ENCODE peak calls at places on chromosomes 7 and 10, in six cellular contexts. D is tibial nerve; G is CD8-positive, alpha-beta memory T cell; P is adrenal gland; W is foreskin fibroblast; X is mammary epithelial cell. F is an unnamed sample.

GRCh38 chr10:43233601-43234430 is 33.0 kb downstream of the RASGEF1A start:
- DNase-seq in W (no peak), P (peak; percentile 9), D (no peak), X (no peak), G (no peak), F (no peak)

GRCh38 chr7:77727936-77728701 is 31.9 kb downstream of the RSBN1L start:
- DNase-seq in W (peak; percentile 57), D (no peak), G (no peak), P (no peak), X (no peak), F (peak; percentile 51)

GRCh38 chr7:32102432-32102851 is 32.2 kb upstream of the PDE1C start:
- DNase-seq in G (no peak), X (no peak), D (no peak), W (no peak), P (no peak), F (no peak)

GRCh38 chr10:11533328-11533781 is 78.1 kb downstream of the USP6NL start:
- DNase-seq in D (no peak), G (no peak), P (no peak), W (peak; percentile 83), X (peak; percentile 38), F (peak; percentile 36)

GRCh38 chr7:54596747-54597146 is 54.6 kb downstream of the VSTM2A start:
- DNase-seq in W (no peak), G (no peak), X (no peak), D (no peak), P (no peak), F (no peak)

GRCh38 chr10:90175161-90175681 is 473.8 kb downstream of the KIF20B start:
- DNase-seq in W (peak; percentile 70), G (no peak), P (no peak), X (peak; percentile 87), D (no peak), F (no peak)

GRCh38 chr7:128116740-128117139 is 85.5 kb upstream of the LRRC4 start:
- DNase-seq in G (no peak), W (no peak), X (no peak), P (no peak), D (no peak), F (no peak)

GRCh38 chr7:39153647-39154046 is 175.9 kb downstream of the POU6F2 start:
- DNase-seq in P (no peak), D (no peak), W (no peak), X (no peak), G (no peak), F (no peak)

GRCh38 chr10:97109562-97109961 is 76.2 kb downstream of the SLIT1 start:
- DNase-seq in G (no peak), D (no peak), W (no peak), X (no peak), P (no peak), F (no peak)

GRCh38 chr7:24827027-24827426 is 69.8 kb upstream of the GSDME start:
- DNase-seq in W (no peak), G (no peak), P (no peak), D (no peak), X (peak; percentile 50), F (no peak)

GRCh38 chr7:47580175-47580701 is 1.7 kb downstream of the TNS3 start:
- DNase-seq in P (peak; percentile 59), W (peak; percentile 65), X (no peak), D (no peak), G (no peak), F (no peak)

GRCh38 chr10:124562425-124563060 is 100.9 kb downstream of the LHPP start:
- DNase-seq in D (no peak), G (no peak), P (no peak), W (peak; percentile 36), X (peak; percentile 75), F (no peak)

GRCh38 chr7:150325110-150325611 is 1.8 kb upstream of the ACTR3C start:
- DNase-seq in X (no peak), P (no peak), G (no peak), W (no peak), D (no peak), F (no peak)

GRCh38 chr7:150325901-150326300 is 2.6 kb upstream of the ACTR3C start:
- DNase-seq in W (no peak), P (no peak), D (no peak), G (no peak), X (no peak), F (no peak)

GRCh38 chr7:150322833-150323681 is at the start of the genes ACTR3C and LRRC61:
- DNase-seq in X (peak; percentile 27), G (peak; percentile 44), P (peak; percentile 59), W (no peak), D (no peak), F (no peak)

GRCh38 chr7:150323682-150324365 is 479 bp upstream of the ACTR3C start:
- DNase-seq in P (no peak), X (no peak), D (no peak), G (no peak), W (no peak), F (no peak)

GRCh38 chr7:150324366-150324961 is 1.1 kb upstream of the ACTR3C start:
- DNase-seq in D (no peak), P (no peak), G (no peak), W (no peak), X (no peak), F (no peak)
- H3K4me3 ChIP-seq in D (peak overlapping the region; percentile 77), P (peak overlapping the region; percentile 88), G (peak overlapping the region; percentile 64), W (no peak overlapping the region), X (no peak overlapping the region), F (peak overlapping the region; percentile 42)

DNA sequence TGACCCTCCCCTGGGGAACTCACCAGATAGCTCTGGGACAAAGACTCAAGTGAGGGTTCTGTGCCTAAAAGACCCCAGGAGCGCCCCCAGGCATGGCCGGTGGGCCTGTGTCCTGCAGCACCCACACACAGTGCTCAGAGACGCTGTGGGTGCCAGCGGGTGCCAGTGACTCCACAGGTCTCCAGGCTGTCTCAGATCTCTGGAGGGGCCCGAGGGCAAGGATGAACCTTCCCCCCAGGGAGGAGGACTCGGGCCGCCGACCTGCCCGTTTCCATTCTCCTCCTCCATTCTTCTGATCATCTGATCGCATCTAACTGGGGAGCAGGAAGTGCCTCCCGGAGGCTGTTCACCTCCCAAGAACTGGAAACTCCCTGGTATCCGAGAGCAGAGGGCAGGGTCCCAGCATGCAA is 980 bp downstream of the ADAM8 start:
- DNase-seq in X (no peak), P (no peak), G (no peak), D (no peak), W (peak; percentile 28), F (no peak)
- H3K4me3 ChIP-seq in X (no peak overlapping the region), P (no peak overlapping the region), G (peak overlapping the region; percentile 88), D (peak overlapping the region; percentile 31), W (no peak overlapping the region), F (peak overlapping the region; percentile 1)

GRCh38 chr10:52314007-52314821 is at the start of gene DKK1:
- DNase-seq in X (peak; percentile 87), W (peak; percentile 94), P (peak; percentile 23), G (no peak), D (peak; percentile 37), F (no peak)
- H3K4me3 ChIP-seq in X (peak within 1 kb of the TSS; percentile 91), W (peak within 1 kb of the TSS; percentile 71), P (peak within 1 kb of the TSS; percentile 69), G (no peak within 1 kb of the TSS), D (peak within 1 kb of the TSS; percentile 53), F (peak within 1 kb of the TSS; percentile 77)

GRCh38 chr7:71131753-71132520 is at the start of gene GALNT17:
- DNase-seq in W (peak; percentile 1), X (peak; percentile 6), P (no peak), D (no peak), G (no peak), F (no peak)
- H3K4me3 ChIP-seq in W (no peak within 1 kb of the TSS), X (no peak within 1 kb of the TSS), P (peak within 1 kb of the TSS; percentile 55), D (peak within 1 kb of the TSS; percentile 72), G (no peak within 1 kb of the TSS), F (no peak within 1 kb of the TSS)

DNA sequence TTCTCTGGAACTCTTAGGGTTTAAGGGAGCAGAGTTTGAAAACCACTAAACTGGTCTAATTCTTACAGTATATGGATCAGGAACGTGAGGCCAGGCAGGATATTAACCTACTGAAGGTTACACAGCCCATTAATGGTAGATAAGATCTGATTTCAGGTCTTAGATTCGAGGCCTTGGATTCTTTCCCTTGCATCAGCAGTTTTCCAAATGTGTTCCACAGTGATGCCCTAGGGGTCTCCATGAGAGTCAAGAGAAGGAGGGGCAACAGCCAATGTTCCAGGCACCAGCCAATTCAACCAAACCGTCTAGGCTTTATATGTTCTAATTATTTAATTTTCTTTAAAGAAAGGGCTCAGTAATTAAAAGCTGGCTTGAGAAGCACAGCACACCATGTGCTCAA is 210.5 kb downstream of the RELN start:
- DNase-seq in G (no peak), P (no peak), W (no peak), D (no peak), X (no peak), F (no peak)
- H3K4me3 ChIP-seq in G (no peak overlapping the region), P (no peak overlapping the region), W (no peak overlapping the region), D (no peak overlapping the region), X (no peak overlapping the region), F (no peak overlapping the region)

F was measured in HFF-Myc.